ENCODE peak calls at places on chromosomes 6 and 20, in six cellular contexts. One of them, this sample, is unnamed.
A peak's percentile ranks its signal among the peaks of the same experiment; 100 is the strongest.

GRCh38 chr6:108295676-108296075 is 822 bp downstream of the AFG1L start:
- DNase-seq in OCI-LY7: no peak
- DNase-seq in spleen: no peak
- DNase-seq in A673: peak; percentile 15
- DNase-seq in CD8-positive, alpha-beta memory T cell: no peak
- DNase-seq in CD4-positive, CD25-positive, alpha-beta regulatory T cell: no peak
- DNase-seq in this sample: no peak

GRCh38 chr6:27078734-27079357 is 168.7 kb upstream of the PRSS16 start:
- DNase-seq in OCI-LY7: peak; percentile 67
- DNase-seq in spleen: no peak
- DNase-seq in A673: peak; percentile 78
- DNase-seq in CD8-positive, alpha-beta memory T cell: no peak
- DNase-seq in CD4-positive, CD25-positive, alpha-beta regulatory T cell: peak; percentile 12
- DNase-seq in this sample: peak; percentile 17

GRCh38 chr6:108275971-108276370 is 15.1 kb upstream of the SNX3 start:
- DNase-seq in OCI-LY7: no peak
- DNase-seq in spleen: no peak
- DNase-seq in A673: no peak
- DNase-seq in CD8-positive, alpha-beta memory T cell: no peak
- DNase-seq in CD4-positive, CD25-positive, alpha-beta regulatory T cell: no peak
- DNase-seq in this sample: no peak

GRCh38 chr20:57030611-57031600 is 235.5 kb downstream of the BMP7 start:
- DNase-seq in OCI-LY7: no peak
- DNase-seq in spleen: no peak
- DNase-seq in A673: peak; percentile 58
- DNase-seq in CD8-positive, alpha-beta memory T cell: no peak
- DNase-seq in CD4-positive, CD25-positive, alpha-beta regulatory T cell: no peak
- DNase-seq in this sample: no peak

GRCh38 chr6:100999034-100999597 is 118.0 kb upstream of the ASCC3 start:
- DNase-seq in OCI-LY7: no peak
- DNase-seq in spleen: no peak
- DNase-seq in A673: no peak
- DNase-seq in CD8-positive, alpha-beta memory T cell: no peak
- DNase-seq in CD4-positive, CD25-positive, alpha-beta regulatory T cell: no peak
- DNase-seq in this sample: no peak

GRCh38 chr6:158468666-158469065 is 91.2 kb upstream of the TMEM181 start:
- DNase-seq in OCI-LY7: no peak
- DNase-seq in spleen: no peak
- DNase-seq in A673: peak; percentile 62
- DNase-seq in CD8-positive, alpha-beta memory T cell: no peak
- DNase-seq in CD4-positive, CD25-positive, alpha-beta regulatory T cell: no peak
- DNase-seq in this sample: no peak

GRCh38 chr6:10939840-10940239 is 53.0 kb downstream of the SYCP2L start:
- DNase-seq in OCI-LY7: no peak
- DNase-seq in spleen: no peak
- DNase-seq in A673: no peak
- DNase-seq in CD8-positive, alpha-beta memory T cell: no peak
- DNase-seq in CD4-positive, CD25-positive, alpha-beta regulatory T cell: no peak
- DNase-seq in this sample: no peak

GRCh38 chr6:42249279-42249678 is 31.6 kb upstream of the MRPS10 start:
- DNase-seq in OCI-LY7: no peak
- DNase-seq in spleen: no peak
- DNase-seq in A673: no peak
- DNase-seq in CD8-positive, alpha-beta memory T cell: no peak
- DNase-seq in CD4-positive, CD25-positive, alpha-beta regulatory T cell: no peak
- DNase-seq in this sample: no peak

GRCh38 chr20:20552076-20552475 is 160.4 kb downstream of the RALGAPA2 start:
- DNase-seq in OCI-LY7: no peak
- DNase-seq in spleen: no peak
- DNase-seq in A673: no peak
- DNase-seq in CD8-positive, alpha-beta memory T cell: no peak
- DNase-seq in CD4-positive, CD25-positive, alpha-beta regulatory T cell: no peak
- DNase-seq in this sample: no peak

GRCh38 chr6:71810880-71811279 is 75.5 kb upstream of the RIMS1 start:
- DNase-seq in OCI-LY7: no peak
- DNase-seq in spleen: no peak
- DNase-seq in A673: no peak
- DNase-seq in CD8-positive, alpha-beta memory T cell: no peak
- DNase-seq in CD4-positive, CD25-positive, alpha-beta regulatory T cell: no peak
- DNase-seq in this sample: no peak

GRCh38 chr6:16524380-16524707 is 236.9 kb downstream of the ATXN1 start:
- DNase-seq in OCI-LY7: no peak
- DNase-seq in spleen: no peak
- DNase-seq in A673: no peak
- DNase-seq in CD8-positive, alpha-beta memory T cell: no peak
- DNase-seq in CD4-positive, CD25-positive, alpha-beta regulatory T cell: no peak
- DNase-seq in this sample: no peak

GRCh38 chr6:43915213-43915869 is 145.3 kb downstream of the VEGFA start:
- DNase-seq in OCI-LY7: no peak
- DNase-seq in spleen: no peak
- DNase-seq in A673: no peak
- DNase-seq in CD8-positive, alpha-beta memory T cell: no peak
- DNase-seq in CD4-positive, CD25-positive, alpha-beta regulatory T cell: no peak
- DNase-seq in this sample: no peak

GRCh38 chr6:154478691-154479090 is 31.8 kb downstream of the CNKSR3 start:
- DNase-seq in OCI-LY7: no peak
- DNase-seq in spleen: no peak
- DNase-seq in A673: no peak
- DNase-seq in CD8-positive, alpha-beta memory T cell: no peak
- DNase-seq in CD4-positive, CD25-positive, alpha-beta regulatory T cell: no peak
- DNase-seq in this sample: no peak
- H3K27ac ChIP-seq in OCI-LY7: no peak overlapping the region
- H3K27ac ChIP-seq in spleen: no peak overlapping the region
- H3K27ac ChIP-seq in A673: no peak overlapping the region
- H3K27ac ChIP-seq in CD8-positive, alpha-beta memory T cell: no peak overlapping the region
- H3K27ac ChIP-seq in CD4-positive, CD25-positive, alpha-beta regulatory T cell: no peak overlapping the region
- H3K27ac ChIP-seq in this sample: no peak overlapping the region

DNA sequence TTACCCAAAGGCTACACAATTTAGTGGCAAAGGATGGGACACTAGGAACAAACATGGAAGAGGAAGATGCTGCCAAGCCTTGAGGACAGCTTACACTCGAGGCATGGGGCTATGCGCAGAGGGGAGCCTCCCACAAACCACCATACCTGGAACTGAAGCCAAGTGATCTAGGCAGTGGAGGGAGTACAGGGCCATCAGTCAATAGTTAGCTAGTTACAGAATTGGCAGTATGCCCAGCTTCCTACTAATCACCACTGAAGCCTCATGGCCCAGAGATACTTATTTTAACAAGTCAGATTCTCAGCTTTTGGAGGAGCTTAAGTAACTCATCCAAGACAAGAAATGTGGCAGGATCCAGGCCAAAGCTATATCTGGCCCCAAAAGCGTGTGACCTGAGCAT is 226.6 kb upstream of the MOCS1 start:
- DNase-seq in OCI-LY7: no peak
- DNase-seq in spleen: no peak
- DNase-seq in A673: peak; percentile 47
- DNase-seq in CD8-positive, alpha-beta memory T cell: no peak
- DNase-seq in CD4-positive, CD25-positive, alpha-beta regulatory T cell: no peak
- DNase-seq in this sample: no peak
- H3K4me3 ChIP-seq in OCI-LY7: no peak overlapping the region
- H3K4me3 ChIP-seq in spleen: no peak overlapping the region
- H3K4me3 ChIP-seq in A673: no peak overlapping the region
- H3K4me3 ChIP-seq in CD8-positive, alpha-beta memory T cell: no peak overlapping the region
- H3K4me3 ChIP-seq in CD4-positive, CD25-positive, alpha-beta regulatory T cell: no peak overlapping the region
- H3K4me3 ChIP-seq in this sample: no peak overlapping the region

DNA sequence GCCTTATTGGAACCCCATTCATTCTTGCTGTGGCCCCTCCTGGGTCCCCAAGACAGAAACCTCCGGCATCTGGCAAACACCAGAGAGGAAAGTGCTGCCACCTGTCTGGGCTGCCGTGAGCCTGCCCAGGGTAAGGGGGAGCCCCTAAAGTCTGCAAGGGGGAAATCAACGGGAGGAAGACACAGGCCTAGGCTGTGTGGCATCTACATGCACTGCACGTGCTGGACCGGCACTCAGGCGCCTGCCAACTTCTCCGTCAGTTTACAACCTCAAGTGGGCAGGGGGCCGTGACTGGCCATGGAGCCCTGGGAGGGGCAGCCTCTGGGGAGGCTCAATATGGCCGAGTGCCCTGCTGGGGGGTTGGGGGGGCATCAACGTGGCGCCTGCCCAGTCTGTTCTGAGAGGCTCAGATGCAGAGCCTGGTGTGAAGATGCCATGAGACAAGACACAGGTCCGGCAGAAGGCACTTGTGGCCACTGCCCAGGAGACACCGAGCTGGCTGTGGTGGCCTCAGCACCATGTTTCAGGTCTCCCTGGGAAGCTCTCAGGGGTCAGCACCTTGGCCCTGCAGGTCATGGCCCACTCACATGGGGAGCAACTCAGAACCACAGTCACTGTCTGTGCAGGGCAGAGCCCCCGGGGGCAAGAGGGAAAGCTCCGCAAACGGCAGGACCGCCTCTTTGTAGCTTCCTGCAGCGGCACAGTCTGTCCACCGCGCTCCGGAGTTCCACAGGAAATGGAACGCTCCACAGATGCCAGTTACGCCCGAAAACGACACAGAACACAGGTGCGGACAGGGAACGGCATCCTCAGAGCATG is 8.4 kb downstream of the UCKL1 start:
- DNase-seq in OCI-LY7: no peak
- DNase-seq in spleen: peak; percentile 84
- DNase-seq in A673: no peak
- DNase-seq in CD8-positive, alpha-beta memory T cell: no peak
- DNase-seq in CD4-positive, CD25-positive, alpha-beta regulatory T cell: no peak
- DNase-seq in this sample: peak; percentile 19
- H3K27ac ChIP-seq in OCI-LY7: no peak overlapping the region
- H3K27ac ChIP-seq in spleen: peak overlapping the region; percentile 35
- H3K27ac ChIP-seq in A673: no peak overlapping the region
- H3K27ac ChIP-seq in CD8-positive, alpha-beta memory T cell: no peak overlapping the region
- H3K27ac ChIP-seq in CD4-positive, CD25-positive, alpha-beta regulatory T cell: peak overlapping the region; percentile 85
- H3K27ac ChIP-seq in this sample: no peak overlapping the region

GRCh38 chr6:95574811-95575210 is 2.5 kb upstream of the MANEA start:
- DNase-seq in OCI-LY7: no peak
- DNase-seq in spleen: no peak
- DNase-seq in A673: peak; percentile 41
- DNase-seq in CD8-positive, alpha-beta memory T cell: no peak
- DNase-seq in CD4-positive, CD25-positive, alpha-beta regulatory T cell: no peak
- DNase-seq in this sample: no peak
- H3K4me3 ChIP-seq in OCI-LY7: peak overlapping the region; percentile 84
- H3K4me3 ChIP-seq in spleen: peak overlapping the region; percentile 13
- H3K4me3 ChIP-seq in A673: peak overlapping the region; percentile 74
- H3K4me3 ChIP-seq in CD8-positive, alpha-beta memory T cell: no peak overlapping the region
- H3K4me3 ChIP-seq in CD4-positive, CD25-positive, alpha-beta regulatory T cell: peak overlapping the region; percentile 95
- H3K4me3 ChIP-seq in this sample: no peak overlapping the region

DNA sequence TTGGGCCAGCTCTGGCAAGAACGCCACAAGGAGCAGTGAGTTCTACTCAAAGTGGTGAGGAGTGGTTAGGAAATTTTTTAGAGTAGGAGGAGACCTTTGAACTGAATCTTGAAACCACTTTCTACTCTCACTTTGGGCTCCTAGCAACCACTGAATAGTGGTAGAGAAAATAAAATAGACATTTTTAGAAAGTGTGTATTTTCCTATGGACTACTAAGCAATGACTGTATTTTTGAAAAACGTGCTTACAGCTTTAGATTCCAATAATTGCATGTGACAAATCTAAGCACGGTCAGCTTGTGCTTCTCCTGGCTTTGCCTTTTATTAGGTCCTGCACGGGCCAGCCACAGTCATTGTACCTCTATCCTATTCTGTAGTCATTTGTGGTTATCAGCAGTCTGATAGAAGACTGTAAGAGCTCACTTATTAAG is 8.7 kb upstream of the IFNGR1 start:
- DNase-seq in OCI-LY7: no peak
- DNase-seq in spleen: no peak
- DNase-seq in A673: no peak
- DNase-seq in CD8-positive, alpha-beta memory T cell: no peak
- DNase-seq in CD4-positive, CD25-positive, alpha-beta regulatory T cell: no peak
- DNase-seq in this sample: no peak
- H3K27ac ChIP-seq in OCI-LY7: no peak overlapping the region
- H3K27ac ChIP-seq in spleen: no peak overlapping the region
- H3K27ac ChIP-seq in A673: no peak overlapping the region
- H3K27ac ChIP-seq in CD8-positive, alpha-beta memory T cell: no peak overlapping the region
- H3K27ac ChIP-seq in CD4-positive, CD25-positive, alpha-beta regulatory T cell: no peak overlapping the region
- H3K27ac ChIP-seq in this sample: no peak overlapping the region